ENCODE peak calls at places on chromosomes 5 and 9, in five cellular contexts. V, U, I, H and O are unnamed samples.

GRCh38 chr5:55900776-55901175 is 49.6 kb downstream of the IL31RA start:
- DNase-seq in V (no peak), U (no peak), I (no peak), H (no peak), O (no peak)

GRCh38 chr9:131854906-131855504 is 115.1 kb upstream of the RAPGEF1 start:
- DNase-seq in V (peak), U (no peak), I (no peak), H (no peak), O (no peak)

GRCh38 chr9:114283551-114284111 is 39.3 kb upstream of the ORM1 start:
- DNase-seq in V (no peak), U (no peak), I (no peak), H (no peak), O (no peak)

GRCh38 chr9:126613656-126614055 is at the start of gene LMX1B:
- DNase-seq in V (peak), U (no peak), I (no peak), H (no peak), O (no peak)

GRCh38 chr9:122106576-122106975 is 13.5 kb upstream of the TTLL11 start:
- DNase-seq in V (no peak), U (no peak), I (no peak), H (no peak), O (no peak)

GRCh38 chr5:16005210-16005609 is 174.4 kb downstream of the MARCHF11 start:
- DNase-seq in V (no peak), U (no peak), I (no peak), H (no peak), O (no peak)

GRCh38 chr9:86222667-86223066 is 36.8 kb downstream of the C9orf153 start:
- DNase-seq in V (no peak), U (no peak), I (no peak), H (no peak), O (no peak)

GRCh38 chr9:92055624-92056023 is 59.6 kb downstream of the SPTLC1 start:
- DNase-seq in V (no peak), U (no peak), I (no peak), H (no peak), O (no peak)

GRCh38 chr9:111957856-111958631 is 61.4 kb downstream of the UGCG start:
- DNase-seq in V (peak), U (peak), I (no peak), H (no peak), O (peak)

GRCh38 chr9:82601272-82601835 is 461.6 kb downstream of the RASEF start:
- DNase-seq in V (peak), U (no peak), I (no peak), H (no peak), O (no peak)

GRCh38 chr5:167783145-167783817 is 508.2 kb upstream of the WWC1 start:
- DNase-seq in V (peak), U (no peak), I (no peak), H (no peak), O (no peak)

GRCh38 chr5:153552886-153553285 is 62.4 kb downstream of the GRIA1 start:
- DNase-seq in V (peak), U (no peak), I (no peak), H (no peak), O (no peak)

GRCh38 chr9:69115621-69116020 is 58.5 kb upstream of the TJP2 start:
- DNase-seq in V (peak), U (no peak), I (no peak), H (no peak), O (peak)

GRCh38 chr9:124852121-124852828 is 985 bp upstream of the WDR38 start:
- DNase-seq in V (no peak), U (no peak), I (no peak), H (no peak), O (no peak)

GRCh38 chr5:129245489-129245888 is 150.9 kb downstream of the ISOC1 start:
- DNase-seq in V (peak), U (no peak), I (no peak), H (no peak), O (no peak)

GRCh38 chr9:96398582-96399334 is 15.2 kb upstream of the SLC35D2 start:
- DNase-seq in V (no peak), U (peak), I (no peak), H (no peak), O (no peak)

GRCh38 chr5:109041319-109041718 is 293.6 kb downstream of the FER start:
- DNase-seq in V (no peak), U (no peak), I (no peak), H (no peak), O (no peak)

GRCh38 chr9:109401169-109401989 is 80.5 kb upstream of the EPB41L4B start:
- DNase-seq in V (peak), U (no peak), I (peak), H (peak), O (peak)

GRCh38 chr9:114551750-114552685 is 35.6 kb upstream of the ATP6V1G1 start:
- DNase-seq in V (peak), U (no peak), I (no peak), H (no peak), O (peak)

GRCh38 chr9:89408628-89409101 is 89.2 kb downstream of the SEMA4D start:
- DNase-seq in V (no peak), U (peak), I (peak), H (no peak), O (no peak)

GRCh38 chr5:62732677-62733121 is 154.1 kb downstream of the LRRC70 start:
- DNase-seq in V (peak), U (no peak), I (peak), H (no peak), O (no peak)

GRCh38 chr5:148685520-148686134 is 31.3 kb upstream of the HTR4 start:
- DNase-seq in V (peak), U (no peak), I (no peak), H (no peak), O (no peak)

GRCh38 chr9:93591706-93592388 is 15.5 kb downstream of the PHF2 start:
- DNase-seq in V (no peak), U (peak), I (no peak), H (no peak), O (no peak)

GRCh38 chr9:82164159-82164558 is 175.6 kb downstream of the SPATA31D1 start:
- DNase-seq in V (no peak), U (no peak), I (no peak), H (no peak), O (no peak)

GRCh38 chr5:8981016-8981415 is 564.9 kb downstream of the SEMA5A start:
- DNase-seq in V (no peak), U (no peak), I (no peak), H (no peak), O (no peak)

GRCh38 chr9:127050152-127050551 is 72.3 kb downstream of the ANGPTL2 start:
- DNase-seq in V (no peak), U (no peak), I (no peak), H (no peak), O (no peak)

GRCh38 chr5:152072076-152072475 is 147.4 kb upstream of the GLRA1 start:
- DNase-seq in V (peak), U (no peak), I (no peak), H (no peak), O (no peak)

GRCh38 chr5:56499877-56500276 is 266.7 kb upstream of the ANKRD55 start:
- DNase-seq in V (no peak), U (no peak), I (no peak), H (no peak), O (no peak)

GRCh38 chr9:121731090-121731489 is 79.7 kb downstream of the DAB2IP start:
- DNase-seq in V (no peak), U (no peak), I (no peak), H (no peak), O (no peak)

GRCh38 chr5:15571081-15571480 is 71.1 kb downstream of the FBXL7 start:
- DNase-seq in V (no peak), U (no peak), I (no peak), H (no peak), O (no peak)

GRCh38 chr9:134283111-134283515 is 43.1 kb upstream of the RXRA start:
- DNase-seq in V (peak), U (no peak), I (no peak), H (no peak), O (peak)

GRCh38 chr9:37025381-37026084 is 8.5 kb downstream of the PAX5 start:
- DNase-seq in V (no peak), U (no peak), I (no peak), H (peak), O (no peak)

GRCh38 chr9:98159790-98160189 is 32.6 kb downstream of the CORO2A start:
- DNase-seq in V (no peak), U (no peak), I (no peak), H (no peak), O (no peak)

GRCh38 chr5:66864240-66864884 is 268.2 kb downstream of the MAST4 start:
- DNase-seq in V (peak), U (no peak), I (no peak), H (peak), O (no peak)

DNA sequence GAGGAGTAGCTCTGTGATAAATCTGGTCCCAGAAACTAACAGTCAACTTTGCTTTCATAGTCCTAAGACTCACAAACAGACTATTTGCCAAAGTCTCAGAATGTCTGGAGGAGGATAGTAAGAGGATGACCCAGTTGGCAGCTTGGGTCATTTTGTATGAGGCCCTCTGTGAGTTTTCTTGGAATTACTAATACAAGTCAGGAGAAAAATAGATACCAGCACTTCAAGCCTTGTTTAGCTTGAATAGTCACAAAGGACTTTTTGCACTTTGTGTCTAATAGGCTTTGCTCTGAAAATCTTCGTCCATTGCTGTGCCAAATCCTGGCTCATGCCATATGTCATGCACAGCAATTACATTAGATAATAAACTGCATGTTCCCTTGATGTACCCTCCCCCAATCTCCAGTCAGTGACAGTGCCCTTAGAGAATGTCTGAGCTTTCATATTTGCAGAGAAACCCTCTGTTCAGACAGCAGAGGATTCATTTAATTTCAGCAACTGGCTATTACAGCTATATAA is 612.8 kb downstream of the CSNK1G3 start:
- DNase-seq in V (peak), U (no peak), I (no peak), H (no peak), O (no peak)
- TF ChIP-seq CTCF in V (no peak), U (no peak), I (no peak), H (no peak), O (no peak)

GRCh38 chr5:77628840-77629552 is 9.5 kb downstream of the OTP start:
- DNase-seq in V (no peak), U (no peak), I (no peak), H (no peak), O (no peak)
- TF ChIP-seq CTCF in V (no peak), U (no peak), I (no peak), H (peak), O (no peak)

DNA sequence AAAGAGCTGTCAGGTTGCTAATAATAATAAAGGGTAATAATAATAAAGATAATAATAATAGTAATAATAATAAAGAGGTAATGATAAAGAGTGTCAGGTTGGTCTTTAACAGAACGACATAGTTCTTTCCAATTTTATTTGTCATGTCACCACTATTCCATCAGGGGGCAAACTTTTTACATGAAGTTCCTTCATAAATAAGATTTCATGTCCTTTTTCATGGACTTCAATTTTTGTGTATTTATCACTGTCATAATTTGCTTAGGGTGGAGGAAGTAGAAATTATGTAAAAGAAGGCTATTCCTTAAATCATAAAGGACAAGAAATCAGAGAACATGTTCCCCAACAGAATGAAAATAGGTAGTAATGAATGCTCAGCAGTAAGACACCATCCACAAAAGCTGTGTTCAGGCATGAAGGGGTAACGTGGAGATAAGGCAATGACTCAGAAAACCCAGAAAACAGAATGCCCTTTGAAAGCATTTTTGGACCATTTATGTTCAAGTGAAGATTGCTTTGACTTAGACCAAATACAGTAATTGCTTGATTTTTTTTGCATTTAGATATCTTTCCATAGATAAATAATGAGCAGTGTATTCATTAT is 72.7 kb downstream of the ZFAND5 start:
- DNase-seq in V (peak), U (no peak), I (peak), H (no peak), O (no peak)
- TF ChIP-seq CTCF in V (peak), U (peak), I (peak), H (peak), O (peak)

GRCh38 chr9:8486095-8486494 is 686.5 kb upstream of the DMAC1 start:
- DNase-seq in V (peak), U (no peak), I (peak), H (peak), O (no peak)
- TF ChIP-seq CTCF in V (peak), U (no peak), I (no peak), H (peak), O (no peak)

GRCh38 chr9:20551835-20552234 is 70.5 kb downstream of the MLLT3 start:
- DNase-seq in V (no peak), U (no peak), I (no peak), H (no peak), O (peak)

GRCh38 chr9:20551236-20551635 is 71.1 kb downstream of the MLLT3 start:
- DNase-seq in V (no peak), U (no peak), I (no peak), H (no peak), O (peak)

GRCh38 chr9:20553750-20554149 is 68.5 kb downstream of the MLLT3 start:
- DNase-seq in V (no peak), U (no peak), I (no peak), H (no peak), O (no peak)

GRCh38 chr9:20550326-20550725 is 72.0 kb downstream of the MLLT3 start:
- DNase-seq in V (no peak), U (no peak), I (no peak), H (no peak), O (no peak)

GRCh38 chr9:20552874-20553624 is 69.2 kb downstream of the MLLT3 start:
- DNase-seq in V (peak), U (no peak), I (no peak), H (no peak), O (no peak)
- TF ChIP-seq CTCF in V (peak), U (peak), I (no peak), H (no peak), O (peak)

GRCh38 chr5:91956738-91957137 is 573.6 kb upstream of the ARRDC3 start:
- DNase-seq in V (no peak), U (no peak), I (no peak), H (no peak), O (no peak)
- TF ChIP-seq CTCF in V (no peak), U (no peak), I (no peak), H (no peak), O (no peak)

DNA sequence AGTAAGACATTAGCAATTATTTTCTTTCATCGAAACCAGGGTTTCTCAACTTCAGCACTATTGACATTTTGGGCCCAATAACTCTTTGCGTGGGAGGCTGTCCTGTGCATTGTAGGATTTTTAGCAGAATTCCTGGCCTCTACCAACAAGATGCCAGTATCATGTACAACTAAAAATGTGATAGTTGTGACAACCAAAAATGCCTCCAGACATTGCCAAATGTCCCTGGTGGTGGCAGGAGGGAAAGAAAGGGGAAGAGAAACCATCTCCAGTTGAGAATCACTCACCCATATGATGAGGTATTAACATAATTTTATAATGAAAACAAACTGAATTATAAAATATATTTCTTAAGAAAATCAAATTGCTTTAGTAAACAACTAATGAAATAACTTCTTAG is 406.1 kb downstream of the RAB3C start:
- DNase-seq in V (no peak), U (no peak), I (no peak), H (no peak), O (no peak)
- TF ChIP-seq CTCF in V (no peak), U (no peak), I (no peak), H (no peak), O (no peak)

GRCh38 chr5:74576941-74577456 is 63.5 kb downstream of the ENC1 start:
- DNase-seq in V (peak), U (no peak), I (no peak), H (no peak), O (peak)
- TF ChIP-seq CTCF in V (no peak), U (no peak), I (no peak), H (no peak), O (no peak)

DNA sequence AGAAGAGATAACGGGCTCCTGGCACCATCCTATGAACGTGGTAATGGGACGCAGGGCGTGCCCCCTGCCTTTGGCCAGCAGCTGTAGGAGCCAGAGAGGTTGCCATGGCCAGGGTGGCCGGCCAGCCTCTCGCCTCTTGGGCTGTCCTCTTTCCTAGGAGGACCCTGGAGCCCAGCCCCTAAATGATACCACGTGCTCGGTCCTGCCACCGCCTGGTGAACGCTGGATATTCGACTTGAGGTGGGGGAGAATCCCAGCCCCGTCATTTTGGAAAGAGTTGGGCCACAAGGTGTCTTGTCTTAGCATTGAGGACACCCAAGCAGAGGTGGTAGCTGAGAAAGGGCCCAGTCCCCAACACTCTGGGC is 391 bp upstream of the NRG2 start:
- DNase-seq in V (no peak), U (no peak), I (no peak), H (peak), O (no peak)
- TF ChIP-seq CTCF in V (no peak), U (no peak), I (no peak), H (no peak), O (peak)

GRCh38 chr9:4045556-4045955 is 254.3 kb downstream of the GLIS3 start:
- DNase-seq in V (no peak), U (no peak), I (no peak), H (no peak), O (no peak)

GRCh38 chr9:4042966-4043365 is 256.9 kb downstream of the GLIS3 start:
- DNase-seq in V (no peak), U (no peak), I (no peak), H (no peak), O (no peak)

GRCh38 chr9:4050686-4051315 is 249.1 kb downstream of the GLIS3 start:
- DNase-seq in V (no peak), U (no peak), I (no peak), H (no peak), O (no peak)

DNA sequence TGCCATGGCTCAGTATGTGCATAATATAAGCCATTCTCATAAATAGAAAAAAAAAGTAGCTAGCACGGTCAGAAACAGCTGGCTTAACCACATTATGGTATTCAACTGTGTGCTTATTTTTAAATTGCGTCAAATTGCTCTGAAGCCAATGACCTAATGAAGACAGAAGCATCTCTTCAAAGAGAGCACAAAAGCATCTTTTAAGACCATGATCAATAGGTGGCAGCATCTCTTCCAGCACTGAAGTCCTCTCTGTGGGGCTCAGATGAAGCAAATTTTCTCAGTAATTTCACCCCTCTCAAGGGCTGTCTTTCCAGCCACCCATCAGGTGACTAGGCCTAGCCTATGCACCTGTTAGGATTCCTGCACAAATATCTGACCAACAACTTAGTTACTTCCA is 251.4 kb downstream of the GLIS3 start:
- DNase-seq in V (peak), U (no peak), I (no peak), H (no peak), O (no peak)
- TF ChIP-seq CTCF in V (peak), U (no peak), I (no peak), H (no peak), O (peak)